ENCODE peak calls at places on chromosomes 13 and 19, in eight cellular contexts. X, B, Y, T, O, S, C and N are unnamed samples.

GRCh38 chr13:42354246-42355117 is 82.5 kb downstream of the AKAP11 start:
- DNase-seq in C (no peak), S (peak; percentile 26), X (peak; percentile 25), O (no peak), Y (no peak), B (peak; percentile 91), T (no peak), N (no peak)

GRCh38 chr13:39474600-39474999 is 128.4 kb downstream of the LHFPL6 start:
- DNase-seq in S (no peak), O (no peak), C (no peak), B (no peak), T (no peak), Y (no peak), X (no peak), N (no peak)

GRCh38 chr13:95247857-95248256 is 53.4 kb downstream of the ABCC4 start:
- DNase-seq in O (no peak), S (no peak), B (no peak), T (no peak), X (no peak), C (no peak), Y (no peak), N (no peak)

GRCh38 chr13:25943081-25943480 is 108.7 kb downstream of the SHISA2 start:
- DNase-seq in T (no peak), X (no peak), O (no peak), S (no peak), Y (no peak), B (no peak), C (no peak), N (no peak)

GRCh38 chr19:37505958-37506386 is 767 bp upstream of the ZNF793 start:
- DNase-seq in S (peak; percentile 31), O (no peak), T (no peak), C (no peak), Y (no peak), X (no peak), B (no peak), N (no peak)

GRCh38 chr19:33412617-33413425 is 39.3 kb downstream of the CEBPG start:
- DNase-seq in C (no peak), X (no peak), Y (no peak), B (no peak), S (no peak), O (no peak), T (no peak), N (no peak)

GRCh38 chr19:19027228-19027627 is 6.1 kb downstream of the SUGP2 start:
- DNase-seq in T (no peak), C (no peak), O (no peak), S (no peak), Y (no peak), B (no peak), X (no peak), N (no peak)

GRCh38 chr13:20121154-20121515 is 39.7 kb downstream of the GJA3 start:
- DNase-seq in O (no peak), C (no peak), Y (no peak), B (no peak), T (no peak), S (no peak), X (peak; percentile 37), N (no peak)

GRCh38 chr19:40590464-40591265 is 10.5 kb upstream of the LTBP4 start:
- DNase-seq in S (no peak), B (no peak), C (no peak), X (no peak), Y (no peak), T (no peak), O (no peak), N (no peak)

GRCh38 chr19:48547722-48548121 is 4.2 kb upstream of the SULT2B1 start:
- DNase-seq in C (no peak), O (no peak), Y (no peak), B (no peak), S (no peak), X (no peak), T (no peak), N (no peak)

GRCh38 chr13:99067160-99067985 is 89.5 kb upstream of the DOCK9 start:
- DNase-seq in C (no peak), O (peak; percentile 74), X (peak; percentile 89), B (peak; percentile 94), T (no peak), Y (no peak), S (no peak), N (no peak)

GRCh38 chr19:3801412-3802096 is 15.4 kb upstream of the MATK start:
- DNase-seq in T (no peak), S (peak; percentile 57), C (no peak), Y (no peak), O (no peak), B (peak; percentile 26), X (no peak), N (no peak)

GRCh38 chr13:111423168-111423785 is 102.8 kb downstream of the TEX29 start:
- DNase-seq in X (no peak), Y (no peak), S (no peak), T (no peak), O (no peak), C (no peak), B (no peak), N (no peak)

GRCh38 chr13:45925151-45925550 is 73.6 kb upstream of the SIAH3 start:
- DNase-seq in T (no peak), O (no peak), Y (no peak), S (no peak), X (no peak), B (no peak), C (no peak), N (no peak)

GRCh38 chr13:100594731-100595130 is 6.1 kb upstream of the GGACT start:
- DNase-seq in S (no peak), C (no peak), Y (no peak), B (no peak), X (no peak), O (no peak), T (no peak), N (no peak)

GRCh38 chr13:28438598-28439334 is 56.2 kb downstream of the FLT1 start:
- DNase-seq in T (no peak), X (no peak), B (no peak), Y (no peak), O (no peak), C (no peak), S (no peak), N (no peak)

GRCh38 chr13:94708031-94708571 is 4.2 kb downstream of the SOX21 start:
- DNase-seq in S (no peak), B (no peak), T (no peak), C (no peak), O (no peak), X (no peak), Y (no peak), N (peak; percentile 60)

GRCh38 chr19:12783849-12784393 is 7.4 kb upstream of the JUNB start:
- DNase-seq in S (no peak), O (no peak), Y (no peak), B (no peak), T (no peak), C (no peak), X (no peak), N (no peak)

GRCh38 chr13:101053694-101054093 is 362.6 kb downstream of the NALCN start:
- DNase-seq in X (no peak), B (peak; percentile 3), S (peak; percentile 0), C (no peak), T (no peak), Y (no peak), O (no peak), N (no peak)

GRCh38 chr13:27283906-27284523 is 13.4 kb downstream of the RASL11A start:
- DNase-seq in O (peak; percentile 50), Y (no peak), C (no peak), S (no peak), B (no peak), X (peak; percentile 20), T (no peak), N (no peak)

DNA sequence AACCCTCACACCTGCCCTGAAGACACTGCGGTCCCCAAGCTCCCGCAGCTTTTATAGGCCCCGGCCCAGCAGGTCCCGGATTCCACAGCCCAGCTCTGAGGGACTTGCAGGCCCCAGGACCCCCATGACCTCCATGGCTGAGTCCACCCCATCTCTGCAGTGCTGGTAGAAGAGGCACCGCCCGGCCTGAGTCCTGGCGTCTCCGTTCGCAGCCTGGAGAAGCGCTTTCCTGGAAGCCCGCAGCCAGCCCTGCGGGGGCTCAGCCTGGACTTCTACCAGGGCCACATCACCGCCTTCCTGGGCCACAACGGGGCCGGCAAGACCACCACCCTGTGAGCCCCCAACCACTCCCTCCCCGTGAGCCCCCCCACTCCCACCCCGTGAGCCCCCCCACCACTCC is 9.2 kb downstream of the ABCA7 start:
- DNase-seq in X (no peak), C (no peak), T (no peak), Y (no peak), O (no peak), S (no peak), B (no peak), N (no peak)
- TF ChIP-seq CTCF in X (no peak), C (no peak), T (no peak), Y (no peak), O (no peak), S (no peak), B (no peak), N (no peak)

DNA sequence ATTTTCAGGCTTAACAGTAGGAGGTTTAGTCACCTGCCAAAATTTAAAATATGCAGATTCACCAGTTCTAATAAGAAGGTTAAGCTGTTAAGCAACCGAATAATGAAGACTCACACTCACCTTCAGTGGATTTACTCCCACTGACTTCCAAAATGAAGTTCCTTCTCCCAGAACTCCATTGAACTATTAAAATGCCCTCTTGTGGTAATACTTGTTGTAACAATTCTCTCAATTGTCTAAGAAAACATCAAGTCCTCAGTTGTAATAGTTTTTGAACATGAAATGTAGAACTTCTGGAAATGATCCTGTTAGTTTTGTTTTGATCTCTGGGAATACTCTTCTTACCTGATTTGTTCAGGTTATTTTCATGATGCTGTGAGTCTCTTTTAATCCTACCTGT is 522.0 kb upstream of the ATXN8OS start:
- DNase-seq in C (no peak), X (no peak), T (no peak), Y (no peak), O (no peak), S (no peak), B (no peak), N (no peak)
- TF ChIP-seq CTCF in C (no peak), X (no peak), T (no peak), Y (no peak), O (no peak), S (no peak), B (no peak), N (peak; percentile 21)

GRCh38 chr13:93172109-93172508 is 54.5 kb upstream of the GPC6 start:
- DNase-seq in O (no peak), B (no peak), X (no peak), S (no peak), T (no peak), C (no peak), Y (no peak), N (no peak)
- TF ChIP-seq CTCF in O (peak; percentile 12), B (peak; percentile 27), X (peak; percentile 26), S (no peak), T (peak; percentile 21), C (peak; percentile 56), Y (no peak), N (peak; percentile 35)

GRCh38 chr19:2096543-2097329 is at the start of gene IZUMO4:
- DNase-seq in Y (peak; percentile 88), C (peak; percentile 100), T (peak; percentile 96), S (peak; percentile 99), X (peak; percentile 95), B (peak; percentile 90), O (peak; percentile 94), N (peak; percentile 100)
- TF ChIP-seq CTCF in Y (peak; percentile 35), C (no peak), T (peak; percentile 40), S (peak; percentile 36), X (peak; percentile 45), B (peak; percentile 40), O (peak; percentile 30), N (peak; percentile 59)